ENCODE peak calls at places on chromosomes 3 and 15, in ten cellular contexts. R is spleen, F is endothelial cell of umbilical vein, X is GM23338, U is SK-N-SH, J is sigmoid colon, D is Panc1, Z is breast epithelium, S is transverse colon, G is HCT116. M is an unnamed sample. For H3K4me1, the result is how much of the 10 kb centered on the place peaks cover.

GRCh38 chr3:147389265-147390175 is 16.8 kb downstream of the ZIC4 start:
- DNase-seq in R (no peak), G (no peak), U (no peak), J (no peak), Z (no peak), D (no peak), F (no peak), S (no peak), X (peak), M (no peak)

GRCh38 chr3:156527060-156527459 is 27.9 kb downstream of the SSR3 start:
- DNase-seq in X (no peak), F (no peak), Z (no peak), R (no peak), D (no peak), J (no peak), S (no peak), G (no peak), U (no peak), M (no peak)

GRCh38 chr3:114741066-114741465 is 406.0 kb downstream of the ZBTB20 start:
- DNase-seq in J (no peak), Z (no peak), U (no peak), X (no peak), D (no peak), R (no peak), G (no peak), F (no peak), S (no peak), M (no peak)

GRCh38 chr3:194132465-194133358 is 3.2 kb upstream of the HES1 start:
- DNase-seq in J (peak), G (no peak), F (no peak), R (no peak), X (peak), S (no peak), Z (no peak), D (no peak), U (no peak), M (no peak)

GRCh38 chr3:183768114-183768513 is 57.3 kb downstream of the MAP6D1 start:
- DNase-seq in Z (no peak), F (no peak), J (no peak), U (no peak), D (no peak), S (no peak), R (no peak), G (no peak), X (no peak), M (no peak)

GRCh38 chr15:81595752-81596151 is 221.7 kb upstream of the TMC3 start:
- DNase-seq in F (no peak), G (no peak), D (no peak), U (no peak), X (no peak), S (no peak), Z (no peak), R (no peak), J (no peak), M (no peak)

GRCh38 chr3:127675651-127676391 is 3.1 kb downstream of the ABTB1 start:
- DNase-seq in S (no peak), U (no peak), R (peak), F (no peak), Z (peak), X (no peak), J (peak), G (no peak), D (no peak), M (peak)

GRCh38 chr3:120710359-120710758 is 28.3 kb upstream of the HGD start:
- DNase-seq in G (no peak), R (no peak), D (no peak), J (no peak), U (no peak), F (no peak), Z (no peak), S (no peak), X (no peak), M (no peak)

GRCh38 chr15:34248190-34248589 is 23.4 kb downstream of the EMC4 start:
- DNase-seq in Z (no peak), J (no peak), F (no peak), U (no peak), X (no peak), D (no peak), S (no peak), G (no peak), R (no peak), M (no peak)

GRCh38 chr3:46921871-46922271 is 44.4 kb downstream of the PTH1R start:
- DNase-seq in F (no peak), R (peak), D (no peak), Z (no peak), S (peak), G (no peak), J (peak), U (no peak), X (no peak), M (no peak)

GRCh38 chr15:36867436-36867835 is 232.9 kb downstream of the MEIS2 start:
- DNase-seq in R (no peak), F (no peak), J (no peak), S (no peak), D (no peak), G (no peak), U (no peak), X (no peak), Z (no peak), M (no peak)

GRCh38 chr3:121894191-121894990 is at the start of gene SLC15A2:
- DNase-seq in G (no peak), X (peak), R (no peak), S (no peak), U (no peak), D (no peak), F (peak), J (no peak), Z (no peak), M (peak)

GRCh38 chr3:8488436-8488835 is 13.2 kb upstream of the LMCD1 start:
- DNase-seq in J (no peak), Z (no peak), F (no peak), S (no peak), R (no peak), G (no peak), X (no peak), D (no peak), U (no peak), M (no peak)

GRCh38 chr3:87053548-87053947 is 62.6 kb upstream of the VGLL3 start:
- DNase-seq in X (no peak), U (no peak), Z (no peak), S (no peak), F (no peak), R (no peak), J (no peak), D (no peak), G (no peak), M (no peak)

GRCh38 chr3:48273594-48274211 is 32.8 kb downstream of the ZNF589 start:
- DNase-seq in X (peak), Z (no peak), U (peak), D (peak), G (peak), F (peak), J (peak), S (peak), R (no peak), M (peak)

GRCh38 chr15:32966512-32966911 is 228.0 kb downstream of the FMN1 start:
- DNase-seq in U (no peak), J (no peak), G (no peak), F (no peak), R (no peak), D (no peak), Z (no peak), S (no peak), X (no peak), M (no peak)

GRCh38 chr15:39315200-39315599 is 265.7 kb upstream of the THBS1 start:
- DNase-seq in X (no peak), U (no peak), J (no peak), R (no peak), G (no peak), Z (no peak), F (no peak), D (no peak), S (no peak), M (no peak)

GRCh38 chr3:10387881-10388621 is 67.1 kb upstream of the SEC13 start:
- DNase-seq in J (no peak), S (no peak), R (peak), G (no peak), X (peak), U (no peak), D (no peak), Z (no peak), F (no peak), M (no peak)

GRCh38 chr3:126982522-126983175 is at the start of gene PLXNA1:
- DNase-seq in X (peak), D (peak), J (peak), Z (no peak), F (peak), G (peak), U (peak), S (peak), R (peak), M (peak)

GRCh38 chr15:63502843-63503738 is 1.3 kb upstream of the USP3 start:
- DNase-seq in U (no peak), G (peak), Z (peak), F (peak), R (peak), J (peak), D (peak), S (peak), X (peak), M (peak)

GRCh38 chr3:197241173-197241572 is 57.2 kb downstream of the DLG1 start:
- DNase-seq in J (no peak), U (no peak), G (no peak), F (no peak), Z (no peak), R (no peak), D (no peak), X (no peak), S (no peak), M (no peak)

GRCh38 chr15:41926184-41927056 is 32.6 kb upstream of the SPTBN5 start:
- DNase-seq in F (peak), G (no peak), U (no peak), D (no peak), Z (no peak), R (no peak), J (no peak), S (peak), X (peak), M (peak)

GRCh38 chr3:167735233-167736107 is at the start of gene SERPINI1:
- DNase-seq in Z (peak), F (peak), U (peak), J (peak), S (peak), R (peak), X (peak), G (peak), D (peak), M (peak)

GRCh38 chr15:41783272-41783660 is 9.0 kb downstream of the MAPKBP1 start:
- DNase-seq in R (no peak), X (no peak), J (no peak), F (no peak), S (no peak), U (no peak), G (no peak), D (no peak), Z (no peak), M (no peak)

GRCh38 chr3:133487920-133488540 is 85.5 kb upstream of the CDV3 start:
- DNase-seq in F (peak), S (no peak), Z (no peak), U (no peak), R (no peak), X (peak), G (no peak), D (no peak), J (no peak), M (no peak)

GRCh38 chr3:193574488-193575072 is 18.4 kb upstream of the OPA1 start:
- DNase-seq in R (no peak), S (no peak), Z (no peak), U (no peak), J (no peak), D (no peak), F (no peak), G (no peak), X (no peak), M (no peak)

GRCh38 chr3:5798809-5799208 is 611.3 kb downstream of the EDEM1 start:
- DNase-seq in Z (no peak), D (no peak), J (no peak), U (no peak), R (no peak), G (no peak), F (no peak), X (no peak), S (no peak), M (no peak)

GRCh38 chr15:96428742-96429141 is 98.2 kb downstream of the NR2F2 start:
- DNase-seq in R (no peak), S (no peak), F (peak), U (no peak), G (no peak), X (no peak), D (peak), Z (no peak), J (no peak), M (no peak)

GRCh38 chr3:142993958-142994442 is 7.4 kb upstream of the U2SURP start:
- DNase-seq in R (no peak), D (no peak), J (no peak), X (peak), F (peak), U (peak), Z (no peak), S (peak), G (peak), M (peak)

GRCh38 chr15:40045572-40046217 is 6.7 kb upstream of the SRP14 start:
- DNase-seq in G (no peak), J (peak), Z (no peak), S (peak), D (no peak), R (peak), X (no peak), F (no peak), U (no peak), M (no peak)

GRCh38 chr3:102090646-102091045 is 241.3 kb downstream of the NFKBIZ start:
- DNase-seq in U (no peak), R (no peak), X (no peak), Z (no peak), J (no peak), F (peak), S (no peak), G (no peak), D (no peak), M (no peak)

GRCh38 chr3:123302961-123303360 is 101.2 kb downstream of the SEC22A start:
- DNase-seq in F (no peak), X (no peak), S (no peak), J (no peak), D (no peak), G (no peak), R (peak), U (no peak), Z (no peak), M (no peak)

GRCh38 chr15:48992545-48992944 is 28.8 kb upstream of the SHC4 start:
- DNase-seq in S (no peak), Z (no peak), J (no peak), X (no peak), D (no peak), R (no peak), U (no peak), F (no peak), G (no peak), M (no peak)

GRCh38 chr3:4394048-4394447 is 73.0 kb downstream of the SUMF1 start:
- DNase-seq in G (no peak), U (no peak), D (no peak), Z (no peak), X (no peak), R (no peak), F (peak), J (no peak), S (peak), M (no peak)

GRCh38 chr3:48187579-48188265 is 495 bp downstream of the CDC25A start:
- DNase-seq in X (peak), G (no peak), R (peak), F (no peak), D (no peak), J (no peak), S (peak), Z (no peak), U (peak), M (peak)

GRCh38 chr15:101027920-101028319 is 108.8 kb downstream of the LRRK1 start:
- DNase-seq in S (peak), X (no peak), D (no peak), J (peak), F (no peak), G (no peak), R (peak), U (no peak), Z (no peak), M (no peak)

GRCh38 chr3:183513046-183513706 is 42.3 kb downstream of the KLHL6 start:
- DNase-seq in R (no peak), S (peak), Z (no peak), J (no peak), U (no peak), D (no peak), X (no peak), F (no peak), G (no peak), M (no peak)

GRCh38 chr15:55588070-55588817 is at the start of gene PYGO1:
- DNase-seq in F (peak), X (peak), R (peak), D (no peak), S (peak), G (no peak), Z (no peak), J (peak), U (peak), M (peak)

GRCh38 chr15:68553994-68554715 is 24.6 kb upstream of the CORO2B start:
- DNase-seq in D (peak), F (peak), X (peak), U (peak), Z (no peak), S (peak), J (no peak), G (peak), R (peak), M (peak)

GRCh38 chr3:29453278-29453961 is 172.5 kb downstream of the RBMS3 start:
- DNase-seq in U (peak), G (no peak), S (peak), D (no peak), J (peak), Z (peak), F (no peak), R (no peak), X (no peak), M (peak)
- TF ChIP-seq POLR2AphosphoS5 in U (peak), G (no peak), S (no peak), D (no peak), J (no peak), Z (no peak), F (no peak), R (no peak), X (no peak), M (peak)

GRCh38 chr15:31442203-31443090 is 115.8 kb downstream of the KLF13 start:
- DNase-seq in D (no peak), G (no peak), F (no peak), U (peak), R (no peak), X (peak), J (no peak), Z (no peak), S (no peak), M (peak)

GRCh38 chr15:31438601-31439265 is 112.1 kb downstream of the KLF13 start:
- DNase-seq in R (no peak), U (no peak), X (no peak), S (no peak), G (no peak), Z (no peak), D (no peak), F (no peak), J (no peak), M (no peak)

GRCh38 chr15:31437686-31438085 is 111.1 kb downstream of the KLF13 start:
- DNase-seq in D (no peak), G (no peak), R (no peak), X (no peak), S (no peak), U (no peak), J (no peak), F (no peak), Z (no peak), M (no peak)

GRCh38 chr15:31440754-31441298 is 114.2 kb downstream of the KLF13 start:
- DNase-seq in U (peak), G (no peak), R (peak), Z (no peak), F (peak), J (peak), X (peak), S (peak), D (no peak), M (peak)

GRCh38 chr15:31439328-31439727 is 112.7 kb downstream of the KLF13 start:
- DNase-seq in G (peak), U (no peak), J (no peak), R (no peak), X (peak), Z (no peak), S (peak), F (no peak), D (no peak), M (no peak)
- H3K4me1 ChIP-seq in G (under half), U (under half), J (under half), R (half or more), X (under half), Z (under half), S (under half), F (under half), D (under half), M (under half)

DNA sequence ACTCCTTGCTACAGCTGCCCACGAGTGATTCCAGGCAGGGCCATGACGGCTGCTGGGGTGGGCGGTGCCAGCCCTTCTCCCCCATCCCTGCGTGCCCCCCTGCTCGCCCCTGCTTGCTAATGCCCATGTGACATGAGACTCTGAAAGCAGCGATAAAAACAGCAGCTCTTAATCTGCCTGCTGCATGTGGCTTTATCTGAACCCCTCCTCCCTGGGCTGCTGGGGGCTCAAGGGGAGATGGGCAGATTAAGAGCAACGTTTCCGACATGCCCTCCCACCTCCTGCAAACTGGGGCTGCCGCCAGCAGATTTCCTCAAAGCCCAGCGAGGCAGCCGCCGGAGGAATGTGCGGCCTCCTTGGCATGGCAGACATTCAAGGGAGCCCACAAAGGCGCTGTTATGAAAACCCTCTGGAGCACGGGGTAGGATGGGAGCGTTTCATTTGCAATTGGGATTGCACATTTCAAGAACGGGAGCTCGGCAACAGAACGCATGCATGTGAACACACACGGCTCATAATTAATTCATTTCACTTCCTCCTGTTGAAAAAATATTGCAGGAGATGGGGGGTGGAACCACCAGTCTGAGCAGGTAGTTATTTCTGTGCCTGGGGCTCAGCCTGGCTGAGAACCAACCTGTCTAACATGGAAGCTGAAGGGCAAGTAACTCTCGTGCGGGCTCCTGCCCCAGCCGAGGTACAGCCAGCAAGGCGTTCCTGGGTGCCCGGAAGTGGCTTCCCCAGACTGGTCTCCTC is 504.2 kb upstream of the PROK2 start:
- DNase-seq in S (no peak), F (peak), J (peak), U (peak), X (peak), Z (peak), R (peak), G (no peak), D (no peak), M (peak)
- H3K4me3 ChIP-seq in S (no peak), F (no peak), J (no peak), U (peak), X (no peak), Z (peak), R (peak), G (no peak), D (no peak), M (peak)

GRCh38 chr15:66293419-66294156 is at the start of gene DIS3L:
- DNase-seq in U (peak), Z (no peak), R (peak), G (no peak), S (peak), D (no peak), F (peak), X (peak), J (peak), M (peak)
- TF ChIP-seq POLR2AphosphoS5 in U (peak), Z (no peak), R (peak), G (peak), S (peak), D (peak), F (peak), X (peak), J (no peak), M (peak)

GRCh38 chr3:15375461-15376000 is 43.1 kb upstream of the SH3BP5 start:
- DNase-seq in D (no peak), X (no peak), F (no peak), J (no peak), U (no peak), R (no peak), Z (no peak), G (no peak), S (no peak), M (no peak)

GRCh38 chr3:15382405-15382923 is 44.9 kb downstream of the METTL6 start:
- DNase-seq in F (no peak), J (no peak), X (no peak), D (no peak), U (no peak), G (no peak), S (no peak), R (no peak), Z (no peak), M (no peak)

GRCh38 chr3:15380980-15381890 is 46.1 kb downstream of the METTL6 start:
- DNase-seq in X (no peak), D (no peak), G (no peak), S (peak), Z (no peak), R (no peak), U (no peak), F (no peak), J (no peak), M (no peak)

GRCh38 chr3:15372918-15373317 is 40.5 kb upstream of the SH3BP5 start:
- DNase-seq in F (no peak), Z (no peak), D (no peak), U (no peak), J (no peak), G (no peak), X (no peak), R (no peak), S (no peak), M (no peak)

GRCh38 chr3:15377961-15378791 is 45.8 kb upstream of the SH3BP5 start:
- DNase-seq in F (peak), R (peak), S (peak), U (peak), J (peak), X (peak), Z (peak), G (peak), D (peak), M (peak)
- H3K4me1 ChIP-seq in F (under half), R (under half), S (under half), U (under half), J (under half), X (under half), Z (under half), G (under half), D (under half), M (under half)

GRCh38 chr3:106331636-106332035 is 462.8 kb upstream of the CBLB start:
- DNase-seq in X (no peak), D (no peak), J (no peak), R (no peak), U (no peak), S (no peak), Z (no peak), F (no peak), G (no peak), M (no peak)
- H3K4me3 ChIP-seq in X (no peak), D (no peak), J (no peak), R (no peak), U (no peak), S (no peak), Z (no peak), F (no peak), G (no peak), M (no peak)

M was measured in stomach.